ENCODE peak calls at places on chromosomes 11 and 22, in four cellular contexts. G is NCI-H146; D is stimulated activated CD4-positive, alpha-beta T cell treated with anti-CD3 and anti-CD28 coated beads, TNF-alpha, amount 100 ng/mL, for 1 hour; W is RCC 7860. Y is an unnamed sample.

GRCh38 chr11:134276396-134277175 is 407 bp downstream of the GLB1L3 start:
- DNase-seq in D (no peak), G (peak), W (no peak), Y (no peak)

GRCh38 chr11:763549-764321 is 13.6 kb downstream of the GATD1 start:
- DNase-seq in W (no peak), D (no peak), G (no peak), Y (no peak)

GRCh38 chr22:44192098-44192810 is 11.5 kb downstream of the PARVG start:
- DNase-seq in D (no peak), G (peak), W (no peak), Y (peak)

GRCh38 chr11:61718613-61719302 is 33.7 kb upstream of the MYRF start:
- DNase-seq in W (no peak), D (no peak), G (no peak), Y (no peak)

GRCh38 chr11:1866226-1866625 is 13.3 kb downstream of the LSP1 start:
- DNase-seq in G (no peak), D (no peak), W (no peak), Y (no peak)

GRCh38 chr22:30887418-30887817 is 81.2 kb downstream of the MORC2 start:
- DNase-seq in D (no peak), W (no peak), G (no peak), Y (no peak)

GRCh38 chr11:118910309-118911112 is 15.2 kb downstream of the BCL9L start:
- DNase-seq in G (no peak), W (peak), D (peak), Y (no peak)

GRCh38 chr11:61994981-61995380 is 27.5 kb upstream of the FTH1 start:
- DNase-seq in D (no peak), W (no peak), G (no peak), Y (no peak)

GRCh38 chr11:67468509-67468834 is 579 bp downstream of the TMEM134 start:
- DNase-seq in D (no peak), W (no peak), G (peak), Y (no peak)

Y was measured in H54.